ENCODE peak calls at places on chromosomes 7 and 10, in five cellular contexts. A is GM12878, O is K562, E is H1, Z is HepG2. R is an unnamed sample.

GRCh38 chr7:147640821-147641220 is 949.7 kb upstream of the C7orf33 start:
- DNase-seq in Z (no peak), E (no peak), A (no peak), O (no peak), R (no peak)

GRCh38 chr10:74078037-74078436 is 72.6 kb downstream of the AP3M1 start:
- DNase-seq in A (peak; percentile 41), Z (no peak), E (no peak), O (no peak), R (no peak)

GRCh38 chr10:82969405-82969804 is 1094.4 kb downstream of the NRG3 start:
- DNase-seq in O (no peak), Z (no peak), E (no peak), A (no peak), R (peak; percentile 36)

GRCh38 chr7:38017320-38017719 is 96.9 kb downstream of the EPDR1 start:
- DNase-seq in E (no peak), A (no peak), O (no peak), Z (no peak), R (no peak)

GRCh38 chr10:5809541-5810154 is 3.6 kb downstream of the GDI2 start:
- DNase-seq in A (no peak), O (no peak), Z (peak; percentile 29), E (no peak), R (no peak)

GRCh38 chr10:97539523-97540200 is 32.9 kb upstream of the ANKRD2 start:
- DNase-seq in E (no peak), O (no peak), A (no peak), Z (no peak), R (peak; percentile 88)

GRCh38 chr10:128540806-128541739 is 414.9 kb upstream of the MKI67 start:
- DNase-seq in A (no peak), E (peak; percentile 66), Z (no peak), O (no peak), R (peak; percentile 83)

GRCh38 chr10:15898046-15898445 is 37.7 kb upstream of the MINDY3 start:
- DNase-seq in E (no peak), O (peak; percentile 21), A (no peak), Z (no peak), R (peak; percentile 53)

GRCh38 chr7:113197274-113197673 is 78.9 kb upstream of the SMIM30 start:
- DNase-seq in O (no peak), Z (no peak), A (no peak), E (no peak), R (no peak)

GRCh38 chr7:128266891-128267839 is 26.1 kb downstream of the LEP start:
- DNase-seq in A (no peak), Z (peak; percentile 15), O (no peak), E (no peak), R (peak; percentile 81)

GRCh38 chr10:44424953-44425352 is 40.1 kb upstream of the CXCL12 start:
- DNase-seq in A (no peak), Z (no peak), E (no peak), O (no peak), R (no peak)

GRCh38 chr10:70693619-70694286 is 21.4 kb downstream of the ADAMTS14 start:
- DNase-seq in A (no peak), E (no peak), O (peak; percentile 74), Z (no peak), R (no peak)

GRCh38 chr7:6159524-6160011 is 112.9 kb downstream of the CYTH3 start:
- DNase-seq in Z (no peak), E (no peak), A (no peak), O (no peak), R (no peak)

GRCh38 chr7:30595461-30596042 is 874 bp downstream of the GARS1 start:
- DNase-seq in A (peak; percentile 1), O (no peak), Z (no peak), E (no peak), R (peak; percentile 15)

GRCh38 chr10:69358148-69358795 is 58.4 kb downstream of the TACR2 start:
- DNase-seq in Z (no peak), O (no peak), A (no peak), E (no peak), R (no peak)

GRCh38 chr7:148717266-148717793 is 18.6 kb downstream of the CUL1 start:
- DNase-seq in O (no peak), A (no peak), E (no peak), Z (no peak), R (no peak)
- TF ChIP-seq CREB1 in O (no peak), A (no peak), E (no peak), Z (no peak), R (no peak)

GRCh38 chr10:113005380-113005779 is 55.3 kb downstream of the TCF7L2 start:
- DNase-seq in Z (no peak), A (no peak), E (no peak), O (no peak), R (no peak)
- H3K4me1 ChIP-seq in Z (peaks cover 85% of the 10 kb centered on the region), A (no peaks in the 10 kb centered on the region), E (peaks cover 15% of the 10 kb centered on the region), O (no peaks in the 10 kb centered on the region), R (peaks cover 54% of the 10 kb centered on the region)

DNA sequence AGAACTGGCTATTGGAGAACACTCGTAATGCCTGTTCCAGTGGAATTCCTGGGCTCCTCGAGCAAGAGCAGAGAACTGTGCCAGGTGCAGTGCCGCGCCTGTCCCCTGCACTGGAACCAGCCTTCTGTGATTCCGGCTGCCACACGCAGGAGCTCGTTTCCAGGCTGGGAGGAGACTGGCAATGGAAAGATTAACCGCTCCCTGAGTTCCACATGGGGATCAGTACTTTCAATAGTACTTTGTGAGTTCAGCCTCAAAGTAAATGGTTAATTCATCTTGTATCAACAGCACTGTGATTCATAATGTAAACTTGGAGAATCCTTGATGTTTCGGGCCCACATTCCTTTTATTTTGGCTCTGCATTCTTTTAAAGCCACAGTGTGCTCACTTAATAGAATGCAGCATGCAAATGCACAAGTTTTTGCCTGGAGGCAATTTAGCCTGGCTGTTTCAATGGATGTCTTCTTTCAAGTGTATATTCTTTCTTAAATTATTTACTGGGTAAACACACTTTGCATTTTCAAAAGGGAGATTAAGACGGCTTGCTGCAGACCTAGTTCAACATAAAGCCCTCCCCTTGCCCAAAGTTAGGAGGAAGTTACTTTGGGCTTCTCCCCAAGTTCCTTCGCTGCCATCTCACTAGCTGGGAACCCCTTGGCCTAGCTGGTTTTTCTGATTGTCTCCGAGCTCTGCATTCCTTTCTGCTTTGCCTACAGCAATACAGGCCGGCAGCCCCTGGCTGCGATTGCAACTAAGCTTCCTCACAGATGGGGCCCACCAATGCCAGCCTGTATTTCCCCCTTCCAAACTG is 138.1 kb upstream of the TCF7L2 start:
- DNase-seq in O (no peak), A (no peak), Z (peak; percentile 95), E (peak; percentile 94), R (peak; percentile 91)
- TF ChIP-seq CREB1 in O (no peak), A (no peak), Z (peak; percentile 48), E (no peak), R (no peak)

GRCh38 chr10:110885932-110886674 is 14.4 kb downstream of the PDCD4 start:
- DNase-seq in Z (peak; percentile 48), O (no peak), E (no peak), A (no peak), R (no peak)

GRCh38 chr10:110881905-110882304 is 10.2 kb downstream of the PDCD4 start:
- DNase-seq in Z (no peak), A (no peak), O (no peak), E (no peak), R (no peak)

GRCh38 chr10:110887560-110887959 is 15.8 kb downstream of the PDCD4 start:
- DNase-seq in A (no peak), Z (no peak), E (no peak), O (no peak), R (no peak)

GRCh38 chr10:110881247-110881646 is 9.5 kb downstream of the PDCD4 start:
- DNase-seq in E (no peak), A (no peak), O (no peak), Z (no peak), R (no peak)

GRCh38 chr10:110883924-110884323 is 12.2 kb downstream of the PDCD4 start:
- DNase-seq in Z (no peak), O (no peak), E (no peak), A (no peak), R (no peak)
- H3K4me1 ChIP-seq in Z (peaks cover 8% of the 10 kb centered on the region), O (no peaks in the 10 kb centered on the region), E (no peaks in the 10 kb centered on the region), A (peaks cover 6% of the 10 kb centered on the region), R (no peaks in the 10 kb centered on the region)

GRCh38 chr10:99370993-99371392 is 41.8 kb downstream of the CNNM1 start:
- DNase-seq in O (peak; percentile 29), E (no peak), A (no peak), Z (peak; percentile 59), R (peak; percentile 32)
- TF ChIP-seq CREB1 in O (no peak), E (no peak), A (no peak), Z (no peak), R (no peak)

GRCh38 chr10:124708246-124708779 is 35.9 kb downstream of the FAM53B start:
- DNase-seq in E (no peak), Z (peak; percentile 59), A (no peak), O (no peak), R (no peak)

GRCh38 chr10:124706462-124706857 is 37.7 kb downstream of the FAM53B start:
- DNase-seq in O (no peak), Z (no peak), A (no peak), E (no peak), R (no peak)

GRCh38 chr10:124706876-124707516 is 37.2 kb downstream of the FAM53B start:
- DNase-seq in Z (no peak), O (no peak), E (no peak), A (no peak), R (no peak)

GRCh38 chr10:124708922-124709520 is 35.2 kb downstream of the FAM53B start:
- DNase-seq in E (no peak), A (no peak), O (no peak), Z (no peak), R (peak; percentile 61)

GRCh38 chr10:124707546-124707945 is 36.6 kb downstream of the FAM53B start:
- DNase-seq in O (no peak), A (no peak), E (no peak), Z (no peak), R (no peak)
- H3K4me1 ChIP-seq in O (peaks cover 19% of the 10 kb centered on the region), A (peaks cover under 1% of the 10 kb centered on the region), E (peaks cover 3% of the 10 kb centered on the region), Z (peaks cover 44% of the 10 kb centered on the region), R (peaks cover 8% of the 10 kb centered on the region)

DNA sequence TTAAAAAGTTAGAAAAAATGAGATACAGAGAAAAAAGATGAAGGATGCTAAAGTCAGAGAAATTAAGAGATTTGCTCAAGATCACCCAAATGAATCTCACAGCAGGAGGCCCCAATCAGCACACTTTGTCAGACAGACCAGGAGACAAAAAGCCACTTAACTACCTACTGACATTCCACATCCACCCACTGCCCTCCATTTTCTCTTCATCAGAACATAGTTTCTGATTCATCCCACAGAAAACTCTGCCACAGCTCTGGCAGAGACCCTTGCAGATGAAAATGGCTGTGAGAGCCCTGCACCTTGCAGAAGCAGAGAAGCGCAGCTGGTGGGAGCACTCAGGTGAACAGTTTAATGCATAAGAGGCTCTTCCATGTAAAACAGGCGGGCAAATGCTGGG is 26.6 kb downstream of the DGKI start:
- DNase-seq in Z (no peak), E (no peak), O (no peak), A (no peak), R (no peak)
- TF ChIP-seq CREB1 in Z (no peak), E (no peak), O (no peak), A (no peak), R (no peak)

GRCh38 chr7:1884583-1885350 is 214.7 kb downstream of the ELFN1 start:
- DNase-seq in O (peak; percentile 20), Z (no peak), A (no peak), E (no peak), R (no peak)
- H3K4me1 ChIP-seq in O (peaks cover 63% of the 10 kb centered on the region), Z (no peaks in the 10 kb centered on the region), A (no peaks in the 10 kb centered on the region), E (no peaks in the 10 kb centered on the region), R (no peaks in the 10 kb centered on the region)

R was measured in GM23338.